ENCODE peak calls at places on chromosomes 7 and 10, in seven cellular contexts. N is psoas muscle, V is GDM1, I is NCI-H2081, W is C1 segment of cervical spinal cord, Y is natural killer cell, U is NCI-H460. E is an unnamed sample.

GRCh38 chr7:158650821-158651225 is 53.8 kb downstream of the NCAPG2 start:
- DNase-seq in W (no peak), V (no peak), N (no peak), Y (no peak), U (no peak), I (no peak), E (no peak)

GRCh38 chr7:107995184-107996071 is 7.5 kb downstream of the LAMB1 start:
- DNase-seq in I (peak), W (no peak), V (no peak), U (peak), Y (no peak), N (no peak), E (peak)

GRCh38 chr10:121244791-121245190 is 353.5 kb downstream of the FGFR2 start:
- DNase-seq in U (no peak), N (no peak), V (no peak), I (no peak), W (no peak), Y (no peak), E (no peak)

GRCh38 chr10:50600286-50600685 is 23.5 kb downstream of the SGMS1 start:
- DNase-seq in U (no peak), I (no peak), N (no peak), V (no peak), Y (no peak), W (no peak), E (no peak)

GRCh38 chr7:121555558-121555957 is 159.4 kb upstream of the FAM3C start:
- DNase-seq in N (no peak), Y (no peak), V (no peak), U (no peak), I (no peak), W (no peak), E (no peak)

GRCh38 chr7:2860627-2861133 is 16.6 kb upstream of the GNA12 start:
- DNase-seq in V (no peak), W (no peak), N (peak), U (no peak), I (peak), Y (no peak), E (no peak)

GRCh38 chr10:31036209-31036608 is 4.5 kb upstream of the ZNF438 start:
- DNase-seq in N (no peak), Y (no peak), U (no peak), V (no peak), W (no peak), I (peak), E (peak)

GRCh38 chr7:74401137-74401859 is 52.4 kb upstream of the GTF2IRD1 start:
- DNase-seq in N (peak), W (peak), Y (peak), U (peak), I (peak), V (peak), E (peak)

GRCh38 chr10:71749396-71749795 is 23.9 kb downstream of the VSIR start:
- DNase-seq in I (no peak), W (no peak), N (peak), V (no peak), U (no peak), Y (no peak), E (no peak)

GRCh38 chr10:91607661-91608442 is 25.0 kb downstream of the PPP1R3C start:
- DNase-seq in W (no peak), U (no peak), I (no peak), Y (no peak), V (no peak), N (no peak), E (no peak)

GRCh38 chr10:58003945-58004344 is 263.7 kb downstream of the IPMK start:
- DNase-seq in Y (no peak), W (no peak), V (no peak), U (no peak), N (no peak), I (no peak), E (no peak)

GRCh38 chr7:110573862-110574528 is 516.9 kb upstream of the LRRN3 start:
- DNase-seq in N (no peak), Y (no peak), W (no peak), I (no peak), V (no peak), U (peak), E (no peak)

GRCh38 chr10:127989481-127989964 is 82.6 kb downstream of the PTPRE start:
- DNase-seq in Y (no peak), U (no peak), I (no peak), N (no peak), V (no peak), W (no peak), E (peak)

GRCh38 chr10:11388996-11389395 is 222.5 kb downstream of the USP6NL start:
- DNase-seq in V (no peak), W (no peak), U (no peak), N (no peak), I (no peak), Y (no peak), E (no peak)

GRCh38 chr7:157926521-157927167 is 589.8 kb downstream of the DNAJB6 start:
- DNase-seq in Y (no peak), W (no peak), N (no peak), U (no peak), V (no peak), I (no peak), E (no peak)

GRCh38 chr10:91082447-91082846 is 138.0 kb upstream of the PCGF5 start:
- DNase-seq in V (no peak), N (no peak), Y (no peak), I (no peak), U (no peak), W (no peak), E (no peak)

GRCh38 chr10:79336739-79337138 is 10.5 kb upstream of the PPIF start:
- DNase-seq in Y (no peak), W (no peak), I (peak), N (no peak), V (no peak), U (no peak), E (no peak)

GRCh38 chr10:89588671-89589070 is 53.3 kb upstream of the SLC16A12 start:
- DNase-seq in Y (no peak), W (no peak), N (no peak), U (no peak), I (no peak), V (no peak), E (peak)

GRCh38 chr10:54234832-54235231 is 566.2 kb downstream of the PCDH15 start:
- DNase-seq in Y (no peak), U (no peak), I (no peak), W (no peak), V (no peak), N (no peak), E (no peak)

GRCh38 chr7:137003071-137003470 is 134.6 kb downstream of the CHRM2 start:
- DNase-seq in N (no peak), W (no peak), Y (no peak), I (no peak), V (no peak), U (no peak), E (no peak)

GRCh38 chr10:121106607-121107006 is 255.4 kb downstream of the WDR11 start:
- DNase-seq in Y (no peak), N (no peak), U (no peak), W (no peak), I (no peak), V (no peak), E (no peak)

GRCh38 chr10:122199070-122199469 is 72.0 kb upstream of the BTBD16 start:
- DNase-seq in N (peak), Y (no peak), V (no peak), U (no peak), W (no peak), I (peak), E (no peak)

GRCh38 chr7:124072603-124073324 is 39.9 kb upstream of the TMEM229A start:
- DNase-seq in W (no peak), N (no peak), U (no peak), I (no peak), Y (no peak), V (no peak), E (peak)

GRCh38 chr7:6419310-6419773 is 28.4 kb downstream of the DAGLB start:
- DNase-seq in N (peak), W (no peak), U (no peak), I (no peak), Y (no peak), V (no peak), E (no peak)

GRCh38 chr7:907158-907980 is 31.0 kb downstream of the GET4 start:
- DNase-seq in N (no peak), Y (peak), U (no peak), V (no peak), I (no peak), W (no peak), E (no peak)

GRCh38 chr7:106915873-106916272 is 50.8 kb downstream of the PIK3CG start:
- DNase-seq in N (no peak), U (no peak), V (no peak), I (no peak), W (no peak), Y (no peak), E (no peak)

GRCh38 chr7:44050121-44050914 is 5.8 kb downstream of the DBNL start:
- DNase-seq in Y (no peak), U (no peak), I (no peak), V (no peak), W (no peak), N (peak), E (no peak)

GRCh38 chr7:75040512-75040911 is 33.1 kb downstream of the RCC1L start:
- DNase-seq in I (no peak), Y (no peak), W (no peak), U (no peak), N (no peak), V (no peak), E (no peak)

GRCh38 chr10:11272915-11273389 is 255.3 kb downstream of the CELF2 start:
- DNase-seq in Y (no peak), I (no peak), N (no peak), U (no peak), W (no peak), V (no peak), E (no peak)

GRCh38 chr10:119737827-119738226 is 12.0 kb downstream of the INPP5F start:
- DNase-seq in W (no peak), I (no peak), N (no peak), U (peak), V (no peak), Y (no peak), E (peak)

GRCh38 chr7:139784643-139785042 is 6.8 kb upstream of the HIPK2 start:
- DNase-seq in N (no peak), W (no peak), V (no peak), U (no peak), I (no peak), Y (no peak), E (no peak)

GRCh38 chr7:12378389-12378788 is 25.3 kb downstream of the VWDE start:
- DNase-seq in I (no peak), U (no peak), N (no peak), W (no peak), Y (no peak), V (no peak), E (no peak)

GRCh38 chr7:32536585-32536984 is 41.3 kb downstream of the AVL9 start:
- DNase-seq in U (no peak), W (no peak), I (no peak), Y (no peak), V (no peak), N (no peak), E (peak)

GRCh38 chr10:122850705-122851640 is 5.3 kb upstream of the CUZD1 start:
- DNase-seq in U (no peak), Y (no peak), W (no peak), I (no peak), N (no peak), V (no peak), E (peak)

GRCh38 chr7:38398725-38399321 is 125.4 kb upstream of the TARP start:
- DNase-seq in V (no peak), N (peak), Y (peak), U (peak), W (no peak), I (peak), E (peak)

GRCh38 chr7:43625453-43625852 is 42.5 kb downstream of the STK17A start:
- DNase-seq in W (no peak), N (no peak), U (no peak), Y (peak), I (no peak), V (no peak), E (no peak)